ENCODE peak calls at places on chromosomes 2 and 18, in six cellular contexts. Y, Q, E, L, G and M are unnamed samples. For H3K27me3, the result is how much of the 10 kb centered on the place peaks cover.

GRCh38 chr18:36758001-36758400 is 70.8 kb downstream of the TPGS2 start:
- DNase-seq in E (no peak), G (no peak), L (no peak), Y (no peak), Q (no peak), M (no peak)

GRCh38 chr2:214881647-214882205 is 72.2 kb upstream of the BARD1 start:
- DNase-seq in Y (no peak), G (no peak), Q (no peak), L (no peak), E (no peak), M (no peak)

GRCh38 chr2:15223887-15224286 is 337.2 kb downstream of the NBAS start:
- DNase-seq in Y (no peak), G (no peak), L (no peak), E (no peak), Q (no peak), M (no peak)

GRCh38 chr18:55588876-55589595 is 1.0 kb upstream of the TCF4 start:
- DNase-seq in L (no peak), Q (no peak), Y (no peak), G (no peak), E (no peak), M (no peak)

GRCh38 chr2:62672601-62673000 is 32.9 kb upstream of the EHBP1 start:
- DNase-seq in L (peak), Q (no peak), E (no peak), G (no peak), Y (no peak), M (peak)

GRCh38 chr2:26631401-26631800 is 9.8 kb downstream of the CIB4 start:
- DNase-seq in G (no peak), E (no peak), L (no peak), Y (no peak), Q (no peak), M (no peak)

GRCh38 chr2:205407984-205408383 is 274.3 kb upstream of the NRP2 start:
- DNase-seq in Y (no peak), G (no peak), Q (no peak), L (no peak), E (no peak), M (no peak)

GRCh38 chr2:173204316-173204715 is 128.7 kb downstream of the MAP3K20 start:
- DNase-seq in Q (no peak), L (no peak), G (no peak), Y (no peak), E (no peak), M (no peak)

GRCh38 chr2:5834491-5834890 is 142.3 kb downstream of the SOX11 start:
- DNase-seq in L (no peak), E (no peak), Q (no peak), Y (no peak), G (no peak), M (no peak)

GRCh38 chr2:230797515-230798495 is 66.9 kb upstream of the ITM2C start:
- DNase-seq in Q (no peak), E (no peak), G (no peak), L (no peak), Y (no peak), M (no peak)

GRCh38 chr2:10048501-10049171 is 5.3 kb downstream of the KLF11 start:
- DNase-seq in Q (peak), G (peak), Y (no peak), L (peak), E (no peak), M (no peak)

GRCh38 chr2:157625311-157625710 is 3.4 kb downstream of the ACVR1C start:
- DNase-seq in L (no peak), Y (no peak), G (no peak), Q (no peak), E (no peak), M (no peak)

GRCh38 chr2:119494163-119494790 is 30.0 kb downstream of the SCTR start:
- DNase-seq in E (no peak), Q (no peak), G (no peak), Y (no peak), L (peak), M (peak)

GRCh38 chr2:49831698-49832367 is 677.5 kb upstream of the FSHR start:
- DNase-seq in L (no peak), G (no peak), E (no peak), Y (no peak), Q (no peak), M (no peak)

GRCh38 chr2:229825476-229825875 is 96.3 kb downstream of the TRIP12 start:
- DNase-seq in Q (no peak), L (no peak), E (no peak), G (no peak), Y (no peak), M (no peak)

GRCh38 chr2:19793132-19793750 is 108.5 kb downstream of the TTC32 start:
- DNase-seq in G (no peak), Q (no peak), E (no peak), Y (no peak), L (no peak), M (no peak)
- H3K27me3 ChIP-seq in G (under half), Q (under half), E (under half), Y (under half), L (under half), M (under half)

GRCh38 chr2:130728007-130728454 is 839 bp upstream of the GPR148 start:
- DNase-seq in Y (peak), Q (no peak), G (peak), L (peak), E (no peak), M (peak)
- H3K4me3 ChIP-seq in Y (peak), Q (peak), G (no peak), L (peak), E (peak), M (peak)

DNA sequence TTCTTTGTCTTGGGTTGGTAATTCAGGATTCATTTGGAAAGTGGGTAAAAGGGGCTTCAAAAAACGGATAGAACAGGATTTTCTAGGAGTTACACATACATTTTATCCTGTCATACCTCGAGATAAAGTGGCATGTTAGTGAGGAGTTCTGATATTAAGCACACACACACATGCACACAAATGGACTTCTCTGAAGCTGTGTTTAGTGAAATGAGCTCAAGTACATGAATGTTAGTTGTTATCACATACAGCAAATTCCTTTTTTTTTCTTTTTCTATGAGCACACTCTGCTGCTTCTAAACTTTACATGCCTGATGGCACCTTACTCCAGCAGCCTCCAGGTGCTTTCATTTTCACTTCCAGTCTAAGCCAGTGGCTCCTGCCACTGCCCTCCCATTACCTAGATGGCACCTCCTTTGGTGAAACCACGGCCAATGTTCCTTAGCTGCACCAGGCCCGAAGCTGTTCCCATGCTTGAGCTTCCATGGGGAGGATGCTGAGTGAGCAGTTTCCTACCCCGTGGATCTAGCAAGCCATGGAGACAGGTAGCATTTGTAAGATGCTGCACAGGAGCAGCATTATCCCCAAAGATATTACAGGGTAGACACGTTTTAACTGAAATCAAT is 49.7 kb downstream of the STAT1 start:
- DNase-seq in Y (no peak), G (peak), L (no peak), E (no peak), Q (no peak), M (no peak)
- TF ChIP-seq POLR2AphosphoS5 in Y (no peak), G (peak), L (no peak), E (no peak), Q (no peak), M (no peak)

DNA sequence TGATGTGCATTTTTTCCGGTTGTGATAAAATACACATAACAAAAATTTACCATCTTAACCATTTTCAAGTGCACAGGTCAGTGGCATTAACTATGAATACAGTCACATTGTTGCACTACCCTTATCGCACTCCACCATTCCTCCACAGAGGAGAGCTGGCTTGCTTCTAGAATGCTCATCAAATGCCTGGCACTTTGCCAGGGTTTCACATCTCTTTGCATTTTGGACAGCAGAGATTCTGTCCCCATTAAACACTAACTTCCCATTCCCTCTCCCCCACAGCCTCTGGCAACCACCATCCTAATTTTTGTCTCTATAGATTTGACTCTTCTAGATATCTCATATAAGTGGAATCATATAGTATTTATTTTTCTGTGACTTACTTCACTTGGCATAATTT is 165.0 kb downstream of the ASB1 start:
- DNase-seq in Y (no peak), Q (no peak), E (no peak), L (no peak), G (no peak), M (peak)
- H3K27me3 ChIP-seq in Y (under half), Q (under half), E (under half), L (under half), G (under half), M (under half)

GRCh38 chr2:158756976-158757375 is 38.1 kb upstream of the DAPL1 start:
- DNase-seq in E (no peak), Q (no peak), G (no peak), L (no peak), Y (no peak), M (no peak)

GRCh38 chr2:158761626-158762025 is 33.5 kb upstream of the DAPL1 start:
- DNase-seq in L (no peak), G (no peak), E (no peak), Q (no peak), Y (no peak), M (no peak)

GRCh38 chr2:158756331-158756730 is 38.8 kb upstream of the DAPL1 start:
- DNase-seq in E (no peak), G (no peak), L (no peak), Y (no peak), Q (no peak), M (no peak)

GRCh38 chr2:158755738-158756137 is 39.4 kb upstream of the DAPL1 start:
- DNase-seq in G (no peak), Q (peak), L (peak), E (no peak), Y (no peak), M (no peak)

GRCh38 chr2:158760887-158761286 is 34.2 kb upstream of the DAPL1 start:
- DNase-seq in L (no peak), Y (no peak), G (no peak), E (no peak), Q (no peak), M (no peak)
- H3K4me3 ChIP-seq in L (no peak), Y (no peak), G (no peak), E (no peak), Q (no peak), M (no peak)

DNA sequence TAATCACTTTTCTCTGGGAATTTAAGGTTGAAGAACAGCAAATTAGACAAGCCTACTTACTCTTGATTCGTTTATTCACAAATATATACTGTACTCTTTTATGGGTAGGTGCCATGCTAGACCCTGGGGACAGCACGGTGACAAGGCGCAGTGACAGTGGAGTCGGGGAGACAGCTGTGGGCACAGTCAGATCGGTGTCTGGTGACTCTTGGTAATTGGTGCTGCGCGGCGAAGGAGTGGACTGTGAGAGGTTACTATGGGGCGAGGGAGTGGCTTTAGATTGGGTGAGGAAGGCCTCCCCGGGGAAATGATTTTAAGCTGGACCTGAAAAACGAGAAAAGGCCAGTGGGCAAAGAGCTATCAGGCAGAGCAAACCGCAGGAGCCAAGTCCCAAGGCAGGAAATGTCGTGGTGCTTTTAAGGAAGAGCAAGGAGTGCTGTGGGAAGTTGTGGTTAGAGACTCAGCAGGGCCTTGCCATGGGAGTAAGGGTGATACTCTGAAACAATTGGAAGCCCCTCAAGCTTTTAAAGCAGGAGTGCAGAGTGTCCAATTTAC is 36.3 kb upstream of the TXNDC2 start:
- DNase-seq in Y (peak), G (peak), E (peak), Q (no peak), L (no peak), M (no peak)
- TF ChIP-seq POLR2AphosphoS5 in Y (peak), G (peak), E (no peak), Q (no peak), L (no peak), M (peak)

GRCh38 chr2:189862751-189863150 is 78.5 kb downstream of the PMS1 start:
- DNase-seq in E (no peak), Q (no peak), Y (no peak), L (no peak), G (no peak), M (no peak)

GRCh38 chr2:189865836-189866235 is 81.6 kb downstream of the PMS1 start:
- DNase-seq in Y (no peak), E (no peak), G (no peak), L (no peak), Q (no peak), M (no peak)

GRCh38 chr2:189854956-189855355 is 70.7 kb downstream of the PMS1 start:
- DNase-seq in E (no peak), L (no peak), Y (no peak), G (no peak), Q (no peak), M (no peak)

GRCh38 chr2:189858301-189858700 is 74.1 kb downstream of the PMS1 start:
- DNase-seq in L (no peak), Y (no peak), G (no peak), E (no peak), Q (no peak), M (no peak)

DNA sequence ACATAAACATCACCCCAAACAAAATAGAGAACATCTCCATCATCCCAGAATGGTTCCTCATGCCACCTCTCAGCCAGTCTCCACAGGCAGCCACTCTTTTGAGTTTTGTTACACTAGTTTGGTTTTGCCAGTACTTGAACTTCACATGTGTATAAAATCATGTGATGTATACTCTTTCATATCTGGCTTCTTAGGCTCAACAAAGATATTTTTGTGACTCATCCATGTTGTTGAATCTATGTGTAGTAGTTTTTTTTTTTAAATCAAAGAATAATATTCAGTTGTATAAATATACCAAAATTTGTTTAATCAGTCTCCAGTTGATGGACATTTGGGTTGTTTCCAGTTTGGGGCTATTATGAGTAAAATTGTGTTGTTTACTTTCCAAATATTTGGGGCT is 75.9 kb downstream of the PMS1 start:
- DNase-seq in G (no peak), E (no peak), L (no peak), Q (no peak), Y (no peak), M (no peak)
- H3K27me3 ChIP-seq in G (under half), E (under half), L (under half), Q (under half), Y (under half), M (under half)

GRCh38 chr18:47168509-47168908 is 7.7 kb downstream of the IER3IP1 start:
- DNase-seq in Q (no peak), Y (no peak), L (no peak), G (no peak), E (no peak), M (no peak)

GRCh38 chr18:47160256-47160655 is 10.0 kb upstream of the HDHD2 start:
- DNase-seq in Q (no peak), E (no peak), L (peak), Y (no peak), G (no peak), M (no peak)

GRCh38 chr18:47166235-47166634 is 9.9 kb downstream of the IER3IP1 start:
- DNase-seq in E (no peak), G (no peak), Y (no peak), L (no peak), Q (no peak), M (no peak)

GRCh38 chr18:47168913-47169312 is 7.3 kb downstream of the IER3IP1 start:
- DNase-seq in L (no peak), G (no peak), Q (no peak), E (no peak), Y (no peak), M (no peak)

DNA sequence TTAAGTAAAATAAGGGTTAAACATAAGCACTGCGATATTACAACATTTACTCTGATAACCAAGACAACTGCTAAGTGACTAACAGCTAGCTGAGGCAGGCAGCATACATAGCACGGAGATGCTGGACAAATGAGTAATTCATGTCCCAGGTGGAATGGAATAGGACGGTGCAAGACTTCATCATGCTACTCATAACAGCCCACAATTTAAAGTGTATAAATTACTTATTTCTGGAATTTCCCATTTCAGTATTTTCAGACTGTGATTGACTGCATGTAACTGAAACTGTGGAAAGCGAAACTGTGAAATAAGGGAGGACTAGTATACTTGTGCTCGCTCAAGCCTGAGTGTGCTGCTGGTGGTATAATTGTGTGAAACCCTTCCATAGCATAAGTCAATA is 12.9 kb downstream of the IER3IP1 start:
- DNase-seq in Q (no peak), G (no peak), Y (no peak), L (no peak), E (no peak), M (no peak)
- H3K4me3 ChIP-seq in Q (no peak), G (no peak), Y (no peak), L (no peak), E (no peak), M (no peak)

GRCh38 chr2:106192752-106193490 is 1.2 kb downstream of the UXS1 start:
- DNase-seq in G (no peak), Y (no peak), L (peak), Q (peak), E (no peak), M (no peak)
- TF ChIP-seq POLR2AphosphoS5 in G (peak), Y (peak), L (no peak), Q (no peak), E (no peak), M (peak)